ENCODE peak calls at places on chromosomes 12 and 14, in seven cellular contexts. Q is AG04450; G is tibial nerve; I is astrocyte of the cerebellum; U is CD8-positive, alpha-beta T cell; X is BJ; A is Peyer's patch. E is an unnamed sample.
A peak's percentile ranks its signal among the peaks of the same experiment; 100 is the strongest.

GRCh38 chr14:33524244-33524643 is 426.6 kb downstream of the EGLN3 start:
- DNase-seq in Q (no peak), X (no peak), A (no peak), I (no peak), U (no peak), G (no peak), E (no peak)

GRCh38 chr12:48788522-48788851 is 402 bp downstream of the ADCY6 start:
- DNase-seq in X (no peak), U (no peak), A (no peak), I (no peak), G (no peak), Q (no peak), E (no peak)

GRCh38 chr12:27608890-27609289 is 84.9 kb downstream of the PPFIBP1 start:
- DNase-seq in X (no peak), I (no peak), A (no peak), Q (no peak), G (no peak), U (no peak), E (no peak)

GRCh38 chr12:58920102-58920955 is at the start of gene LRIG3:
- DNase-seq in G (peak; percentile 87), A (peak; percentile 89), X (no peak), U (no peak), I (peak; percentile 82), Q (peak; percentile 76), E (no peak)

GRCh38 chr12:1277905-1278304 is 286.9 kb downstream of the ERC1 start:
- DNase-seq in Q (no peak), I (no peak), G (no peak), A (no peak), U (peak; percentile 19), X (no peak), E (no peak)

GRCh38 chr12:132731574-132731973 is 20.9 kb downstream of the PGAM5 start:
- DNase-seq in U (no peak), X (no peak), Q (no peak), G (no peak), I (no peak), A (no peak), E (no peak)

GRCh38 chr14:60981626-60982455 is 796 bp downstream of the SLC38A6 start:
- DNase-seq in Q (peak; percentile 70), G (no peak), A (no peak), I (no peak), X (peak; percentile 50), U (no peak), E (no peak)

GRCh38 chr12:49631336-49631907 is 8.1 kb downstream of the PRPF40B start:
- DNase-seq in G (no peak), A (no peak), U (no peak), X (no peak), I (no peak), Q (no peak), E (no peak)

GRCh38 chr14:34710744-34711143 is 3.6 kb downstream of the CFL2 start:
- DNase-seq in G (no peak), X (no peak), Q (no peak), U (no peak), A (no peak), I (no peak), E (no peak)

GRCh38 chr12:18222699-18223098 is 38.6 kb upstream of the PIK3C2G start:
- DNase-seq in X (no peak), U (no peak), A (no peak), G (no peak), I (no peak), Q (no peak), E (no peak)

GRCh38 chr12:96210376-96211055 is 16.3 kb downstream of the ELK3 start:
- DNase-seq in Q (no peak), I (no peak), X (no peak), G (no peak), U (no peak), A (peak; percentile 68), E (no peak)

GRCh38 chr12:3355378-3355900 is 135.6 kb upstream of the PRMT8 start:
- DNase-seq in X (no peak), G (no peak), U (no peak), A (no peak), I (no peak), Q (no peak), E (no peak)

GRCh38 chr12:111775205-111776193 is 8.8 kb downstream of the ALDH2 start:
- DNase-seq in Q (peak; percentile 82), I (no peak), G (peak; percentile 49), U (no peak), X (peak; percentile 33), A (peak; percentile 94), E (no peak)

GRCh38 chr12:49188205-49188915 is 520 bp downstream of the TUBA1A start:
- DNase-seq in X (no peak), U (peak; percentile 67), A (peak; percentile 92), Q (no peak), I (no peak), G (peak; percentile 77), E (no peak)

GRCh38 chr14:103626150-103626850 is 2.7 kb upstream of the KLC1 start:
- DNase-seq in X (no peak), U (no peak), Q (no peak), A (no peak), G (no peak), I (no peak), E (no peak)

GRCh38 chr14:64918216-64918615 is 4.0 kb downstream of the CHURC1 start:
- DNase-seq in X (no peak), Q (no peak), I (no peak), A (no peak), U (no peak), G (no peak), E (no peak)

GRCh38 chr12:70535896-70536374 is 101.3 kb downstream of the PTPRB start:
- DNase-seq in I (no peak), A (no peak), G (peak; percentile 26), Q (no peak), U (no peak), X (no peak), E (no peak)

GRCh38 chr14:76894308-76894707 is 68.1 kb downstream of the LRRC74A start:
- DNase-seq in G (no peak), I (no peak), A (no peak), U (no peak), Q (no peak), X (no peak), E (no peak)

GRCh38 chr12:46430340-46430948 is 57.9 kb upstream of the SLC38A2 start:
- DNase-seq in I (peak; percentile 45), G (no peak), U (no peak), Q (peak; percentile 29), X (peak; percentile 48), A (peak; percentile 50), E (no peak)

GRCh38 chr14:65084554-65085190 is 17.6 kb downstream of the MAX start:
- DNase-seq in G (no peak), X (no peak), U (no peak), I (no peak), Q (no peak), A (no peak), E (no peak)

GRCh38 chr12:52307836-52308806 is 13.1 kb downstream of the KRT83 start:
- DNase-seq in I (no peak), U (no peak), X (no peak), Q (no peak), A (peak; percentile 53), G (no peak), E (no peak)

DNA sequence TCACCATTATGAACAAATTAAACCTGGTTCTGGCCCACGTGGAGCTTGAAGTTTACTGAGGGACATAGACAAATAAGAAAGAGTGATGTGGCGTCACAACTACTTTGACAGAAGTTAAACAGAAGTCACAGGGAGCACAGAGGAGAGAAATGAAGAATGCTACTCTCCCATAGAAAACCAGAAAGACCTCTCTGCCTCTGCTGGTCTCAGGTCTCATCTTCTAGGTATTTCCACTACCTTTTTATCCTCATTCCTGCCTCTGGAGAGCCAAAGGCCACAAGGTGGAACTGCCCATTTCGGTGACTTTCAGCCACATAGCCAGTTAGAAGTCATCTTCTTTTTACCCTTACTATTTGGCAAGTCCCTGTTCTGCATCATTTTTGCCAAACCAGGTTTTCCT is 170.5 kb downstream of the CAND1 start:
- DNase-seq in X (no peak), I (no peak), Q (no peak), A (no peak), G (no peak), U (no peak), E (no peak)
- TF ChIP-seq CTCF in X (no peak), I (no peak), Q (no peak), A (no peak), G (no peak), U (no peak), E (no peak)

GRCh38 chr12:89424846-89425245 is 72.5 kb upstream of the DUSP6 start:
- DNase-seq in Q (no peak), G (no peak), A (no peak), I (no peak), X (no peak), U (no peak), E (no peak)

GRCh38 chr12:89424394-89424793 is 72.1 kb upstream of the DUSP6 start:
- DNase-seq in U (no peak), A (no peak), G (no peak), X (no peak), I (no peak), Q (no peak), E (no peak)

GRCh38 chr12:89418228-89418910 is 66.1 kb upstream of the DUSP6 start:
- DNase-seq in X (no peak), A (no peak), Q (no peak), I (no peak), U (no peak), G (no peak), E (no peak)

GRCh38 chr12:89417246-89417977 is 65.1 kb upstream of the DUSP6 start:
- DNase-seq in U (no peak), G (no peak), I (no peak), Q (no peak), A (no peak), X (peak; percentile 55), E (no peak)

GRCh38 chr12:89421093-89421835 is 69.0 kb upstream of the DUSP6 start:
- DNase-seq in X (no peak), Q (no peak), I (no peak), A (no peak), G (no peak), U (no peak), E (no peak)
- TF ChIP-seq CTCF in X (no peak), Q (no peak), I (no peak), A (no peak), G (no peak), U (no peak), E (no peak)

GRCh38 chr14:41609704-41610183 is 3.1 kb downstream of the LRFN5 start:
- DNase-seq in I (no peak), U (no peak), Q (no peak), A (no peak), X (no peak), G (no peak), E (peak; percentile 42)
- TF ChIP-seq CTCF in I (peak; percentile 47), U (no peak), Q (peak; percentile 45), A (no peak), X (no peak), G (peak; percentile 14), E (peak; percentile 52)

GRCh38 chr14:23829736-23830474 is 123.7 kb upstream of the DHRS4 start:
- DNase-seq in G (no peak), X (peak; percentile 82), U (no peak), I (peak; percentile 83), Q (peak; percentile 23), A (peak; percentile 61), E (no peak)

GRCh38 chr14:23828611-23829010 is 125.0 kb upstream of the DHRS4 start:
- DNase-seq in A (no peak), U (no peak), Q (no peak), I (no peak), G (no peak), X (no peak), E (no peak)

GRCh38 chr14:23827100-23827892 is 126.3 kb upstream of the DHRS4 start:
- DNase-seq in G (no peak), A (no peak), X (no peak), I (no peak), U (no peak), Q (no peak), E (no peak)

GRCh38 chr14:23828001-23828400 is 125.6 kb upstream of the DHRS4 start:
- DNase-seq in X (no peak), Q (no peak), A (no peak), U (no peak), G (no peak), I (no peak), E (no peak)

GRCh38 chr14:23831591-23831990 is 122.0 kb upstream of the DHRS4 start:
- DNase-seq in U (no peak), Q (no peak), G (no peak), X (no peak), A (no peak), I (no peak), E (no peak)
- TF ChIP-seq CTCF in U (no peak), Q (no peak), G (no peak), X (no peak), A (no peak), I (no peak), E (no peak)